ENCODE peak calls at places on chromosomes 13 and 19, in eight cellular contexts. One of them, this sample, is unnamed.

GRCh38 chr13:75691183-75691582 is 55.1 kb downstream of the LMO7 start:
- DNase-seq in ovary: no peak
- DNase-seq in A549: peak
- DNase-seq in upper lobe of left lung: no peak
- DNase-seq in K562: no peak
- DNase-seq in tibial nerve: no peak
- DNase-seq in SK-N-SH: no peak
- DNase-seq in suprapubic skin: no peak
- DNase-seq in this sample: no peak

GRCh38 chr19:19420570-19421301 is 15.3 kb downstream of the GATAD2A start:
- DNase-seq in A549: no peak
- DNase-seq in upper lobe of left lung: no peak
- DNase-seq in SK-N-SH: no peak
- DNase-seq in ovary: no peak
- DNase-seq in suprapubic skin: no peak
- DNase-seq in tibial nerve: no peak
- DNase-seq in K562: no peak
- DNase-seq in this sample: no peak

GRCh38 chr13:33107403-33107760 is 91.2 kb downstream of the KL start:
- DNase-seq in A549: no peak
- DNase-seq in suprapubic skin: no peak
- DNase-seq in K562: no peak
- DNase-seq in tibial nerve: no peak
- DNase-seq in upper lobe of left lung: no peak
- DNase-seq in SK-N-SH: no peak
- DNase-seq in ovary: no peak
- DNase-seq in this sample: no peak

GRCh38 chr13:110070046-110070445 is 236.9 kb downstream of the COL4A1 start:
- DNase-seq in suprapubic skin: no peak
- DNase-seq in tibial nerve: no peak
- DNase-seq in SK-N-SH: no peak
- DNase-seq in upper lobe of left lung: no peak
- DNase-seq in A549: no peak
- DNase-seq in K562: no peak
- DNase-seq in ovary: no peak
- DNase-seq in this sample: no peak

GRCh38 chr19:7554990-7555864 is 19.7 kb downstream of the PNPLA6 start:
- DNase-seq in upper lobe of left lung: peak
- DNase-seq in tibial nerve: no peak
- DNase-seq in A549: peak
- DNase-seq in SK-N-SH: peak
- DNase-seq in ovary: peak
- DNase-seq in suprapubic skin: no peak
- DNase-seq in K562: peak
- DNase-seq in this sample: no peak

GRCh38 chr13:92187378-92187989 is 789.1 kb downstream of the GPC5 start:
- DNase-seq in ovary: no peak
- DNase-seq in tibial nerve: no peak
- DNase-seq in suprapubic skin: no peak
- DNase-seq in SK-N-SH: peak
- DNase-seq in upper lobe of left lung: no peak
- DNase-seq in K562: peak
- DNase-seq in A549: peak
- DNase-seq in this sample: no peak

GRCh38 chr19:16470911-16471811 is 609 bp downstream of the EPS15L1 start:
- DNase-seq in suprapubic skin: no peak
- DNase-seq in A549: no peak
- DNase-seq in tibial nerve: no peak
- DNase-seq in upper lobe of left lung: no peak
- DNase-seq in ovary: no peak
- DNase-seq in K562: peak
- DNase-seq in SK-N-SH: no peak
- DNase-seq in this sample: no peak

GRCh38 chr13:24254151-24254810 is 55.1 kb upstream of the C1QTNF9 start:
- DNase-seq in ovary: no peak
- DNase-seq in suprapubic skin: no peak
- DNase-seq in upper lobe of left lung: no peak
- DNase-seq in A549: no peak
- DNase-seq in K562: no peak
- DNase-seq in tibial nerve: no peak
- DNase-seq in SK-N-SH: no peak
- DNase-seq in this sample: no peak

GRCh38 chr19:31938675-31939074 is 406.7 kb upstream of the ZNF507 start:
- DNase-seq in A549: no peak
- DNase-seq in ovary: no peak
- DNase-seq in upper lobe of left lung: no peak
- DNase-seq in SK-N-SH: no peak
- DNase-seq in suprapubic skin: no peak
- DNase-seq in tibial nerve: no peak
- DNase-seq in K562: no peak
- DNase-seq in this sample: no peak

GRCh38 chr13:69769637-69770036 is 338.0 kb upstream of the ATXN8OS start:
- DNase-seq in upper lobe of left lung: no peak
- DNase-seq in K562: no peak
- DNase-seq in SK-N-SH: no peak
- DNase-seq in suprapubic skin: no peak
- DNase-seq in A549: no peak
- DNase-seq in ovary: no peak
- DNase-seq in tibial nerve: no peak
- DNase-seq in this sample: no peak

GRCh38 chr13:43364210-43365041 is 341.0 kb downstream of the DNAJC15 start:
- DNase-seq in suprapubic skin: no peak
- DNase-seq in tibial nerve: no peak
- DNase-seq in A549: no peak
- DNase-seq in upper lobe of left lung: no peak
- DNase-seq in ovary: no peak
- DNase-seq in SK-N-SH: no peak
- DNase-seq in K562: no peak
- DNase-seq in this sample: no peak

DNA sequence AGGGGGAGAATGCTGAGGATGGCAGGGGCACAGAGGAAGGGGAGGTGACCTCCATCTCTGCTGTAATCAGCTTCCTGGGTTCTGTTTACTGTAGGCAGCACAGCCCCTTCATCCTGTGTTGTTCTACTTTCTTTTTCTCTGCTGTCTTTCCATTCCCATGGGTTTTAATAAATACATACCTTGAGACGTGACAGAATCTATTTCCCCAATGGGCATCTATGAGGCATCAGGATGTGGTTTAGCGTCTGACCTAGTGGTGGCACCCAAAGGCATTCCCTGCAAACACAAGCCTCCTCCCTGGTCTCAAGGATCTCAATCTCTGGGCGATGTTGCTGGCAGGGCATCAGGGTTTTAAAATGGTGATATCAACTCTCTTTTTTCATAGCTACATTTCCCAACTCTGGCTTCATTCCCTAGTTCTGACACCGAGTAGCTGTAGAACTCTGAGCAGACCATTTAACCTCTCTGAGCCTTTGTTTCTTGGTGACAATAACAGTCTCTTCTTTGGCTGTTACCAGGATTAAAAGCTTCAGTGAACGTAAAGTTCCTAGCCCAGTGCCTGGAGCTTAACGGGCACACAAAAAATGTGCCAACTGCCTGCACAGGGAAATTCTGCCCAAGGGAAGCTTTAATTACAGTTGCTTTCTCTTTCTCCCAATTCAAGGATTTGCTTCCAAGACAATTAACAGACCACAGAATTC is 60.9 kb downstream of the ALOX5AP start:
- DNase-seq in ovary: no peak
- DNase-seq in K562: no peak
- DNase-seq in SK-N-SH: no peak
- DNase-seq in tibial nerve: no peak
- DNase-seq in suprapubic skin: no peak
- DNase-seq in upper lobe of left lung: no peak
- DNase-seq in A549: peak
- DNase-seq in this sample: no peak
- H3K4me3 ChIP-seq in ovary: no peak
- H3K4me3 ChIP-seq in K562: no peak
- H3K4me3 ChIP-seq in SK-N-SH: no peak
- H3K4me3 ChIP-seq in tibial nerve: no peak
- H3K4me3 ChIP-seq in suprapubic skin: peak
- H3K4me3 ChIP-seq in upper lobe of left lung: peak
- H3K4me3 ChIP-seq in A549: no peak
- H3K4me3 ChIP-seq in this sample: no peak

GRCh38 chr13:27309967-27310598 is 39.5 kb downstream of the RASL11A start:
- DNase-seq in SK-N-SH: no peak
- DNase-seq in upper lobe of left lung: no peak
- DNase-seq in tibial nerve: no peak
- DNase-seq in A549: no peak
- DNase-seq in suprapubic skin: no peak
- DNase-seq in ovary: no peak
- DNase-seq in K562: no peak
- DNase-seq in this sample: no peak
- TF ChIP-seq EP300 in SK-N-SH: no peak
- TF ChIP-seq EP300 in upper lobe of left lung: no peak
- TF ChIP-seq EP300 in tibial nerve: no peak
- TF ChIP-seq EP300 in A549: no peak
- TF ChIP-seq EP300 in suprapubic skin: no peak
- TF ChIP-seq EP300 in ovary: no peak
- TF ChIP-seq EP300 in K562: no peak
- TF ChIP-seq EP300 in this sample: no peak

DNA sequence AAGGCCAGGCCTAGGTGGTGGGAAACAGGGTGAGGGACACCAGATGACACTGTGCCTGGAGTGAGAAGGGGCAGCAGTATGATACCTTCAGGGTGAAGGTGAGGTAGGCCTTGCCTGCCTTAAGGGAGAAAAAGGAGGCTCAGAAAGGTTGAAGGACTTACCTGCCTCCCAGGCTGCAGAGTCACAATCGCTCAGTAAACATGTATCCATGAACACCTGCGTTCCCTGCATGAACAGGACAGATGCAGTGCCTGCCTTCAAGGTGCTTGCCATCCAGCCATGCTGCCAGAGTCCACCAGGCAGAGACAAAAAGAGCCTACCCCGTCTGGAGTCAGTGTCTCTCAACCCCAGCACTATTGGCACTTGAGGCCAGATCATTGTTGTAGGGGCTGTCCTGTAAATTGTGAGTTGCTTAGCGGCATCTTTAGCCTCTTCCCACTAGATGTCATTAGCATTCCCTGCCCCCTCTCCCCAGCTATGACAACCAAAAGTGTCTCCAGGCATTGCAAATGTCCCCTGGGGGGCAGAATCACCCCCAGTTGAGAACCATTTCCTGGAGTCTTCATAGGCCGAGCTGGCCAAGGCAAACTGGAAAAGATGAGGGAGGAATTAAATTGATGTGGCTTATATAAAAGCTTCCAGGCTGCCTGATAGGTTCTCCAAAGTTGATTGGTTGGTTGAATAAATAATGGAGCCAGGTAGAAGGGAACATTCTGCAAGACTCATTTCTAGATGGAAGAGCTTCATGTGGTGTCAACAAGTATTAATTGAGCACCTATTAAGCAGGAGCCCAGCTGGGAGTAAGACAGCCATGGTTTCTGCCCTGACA is 1.7 kb downstream of the MAP3K10 start:
- DNase-seq in suprapubic skin: no peak
- DNase-seq in upper lobe of left lung: no peak
- DNase-seq in A549: no peak
- DNase-seq in ovary: no peak
- DNase-seq in K562: no peak
- DNase-seq in tibial nerve: no peak
- DNase-seq in SK-N-SH: no peak
- DNase-seq in this sample: no peak
- H3K4me3 ChIP-seq in suprapubic skin: peak
- H3K4me3 ChIP-seq in upper lobe of left lung: no peak
- H3K4me3 ChIP-seq in A549: no peak
- H3K4me3 ChIP-seq in ovary: no peak
- H3K4me3 ChIP-seq in K562: no peak
- H3K4me3 ChIP-seq in tibial nerve: no peak
- H3K4me3 ChIP-seq in SK-N-SH: peak
- H3K4me3 ChIP-seq in this sample: peak

GRCh38 chr13:113906566-113906965 is 42.7 kb upstream of the GAS6 start:
- DNase-seq in SK-N-SH: no peak
- DNase-seq in suprapubic skin: no peak
- DNase-seq in upper lobe of left lung: peak
- DNase-seq in K562: no peak
- DNase-seq in A549: no peak
- DNase-seq in ovary: no peak
- DNase-seq in tibial nerve: no peak
- DNase-seq in this sample: peak

GRCh38 chr13:113904411-113904810 is 40.5 kb upstream of the GAS6 start:
- DNase-seq in tibial nerve: no peak
- DNase-seq in SK-N-SH: no peak
- DNase-seq in suprapubic skin: peak
- DNase-seq in ovary: no peak
- DNase-seq in upper lobe of left lung: no peak
- DNase-seq in K562: peak
- DNase-seq in A549: peak
- DNase-seq in this sample: peak

GRCh38 chr13:113905942-113906341 is 42.1 kb upstream of the GAS6 start:
- DNase-seq in ovary: no peak
- DNase-seq in suprapubic skin: no peak
- DNase-seq in K562: no peak
- DNase-seq in A549: no peak
- DNase-seq in tibial nerve: no peak
- DNase-seq in SK-N-SH: no peak
- DNase-seq in upper lobe of left lung: peak
- DNase-seq in this sample: peak

GRCh38 chr13:113905018-113905417 is 41.1 kb upstream of the GAS6 start:
- DNase-seq in A549: no peak
- DNase-seq in ovary: no peak
- DNase-seq in SK-N-SH: no peak
- DNase-seq in upper lobe of left lung: no peak
- DNase-seq in suprapubic skin: no peak
- DNase-seq in tibial nerve: no peak
- DNase-seq in K562: no peak
- DNase-seq in this sample: peak

DNA sequence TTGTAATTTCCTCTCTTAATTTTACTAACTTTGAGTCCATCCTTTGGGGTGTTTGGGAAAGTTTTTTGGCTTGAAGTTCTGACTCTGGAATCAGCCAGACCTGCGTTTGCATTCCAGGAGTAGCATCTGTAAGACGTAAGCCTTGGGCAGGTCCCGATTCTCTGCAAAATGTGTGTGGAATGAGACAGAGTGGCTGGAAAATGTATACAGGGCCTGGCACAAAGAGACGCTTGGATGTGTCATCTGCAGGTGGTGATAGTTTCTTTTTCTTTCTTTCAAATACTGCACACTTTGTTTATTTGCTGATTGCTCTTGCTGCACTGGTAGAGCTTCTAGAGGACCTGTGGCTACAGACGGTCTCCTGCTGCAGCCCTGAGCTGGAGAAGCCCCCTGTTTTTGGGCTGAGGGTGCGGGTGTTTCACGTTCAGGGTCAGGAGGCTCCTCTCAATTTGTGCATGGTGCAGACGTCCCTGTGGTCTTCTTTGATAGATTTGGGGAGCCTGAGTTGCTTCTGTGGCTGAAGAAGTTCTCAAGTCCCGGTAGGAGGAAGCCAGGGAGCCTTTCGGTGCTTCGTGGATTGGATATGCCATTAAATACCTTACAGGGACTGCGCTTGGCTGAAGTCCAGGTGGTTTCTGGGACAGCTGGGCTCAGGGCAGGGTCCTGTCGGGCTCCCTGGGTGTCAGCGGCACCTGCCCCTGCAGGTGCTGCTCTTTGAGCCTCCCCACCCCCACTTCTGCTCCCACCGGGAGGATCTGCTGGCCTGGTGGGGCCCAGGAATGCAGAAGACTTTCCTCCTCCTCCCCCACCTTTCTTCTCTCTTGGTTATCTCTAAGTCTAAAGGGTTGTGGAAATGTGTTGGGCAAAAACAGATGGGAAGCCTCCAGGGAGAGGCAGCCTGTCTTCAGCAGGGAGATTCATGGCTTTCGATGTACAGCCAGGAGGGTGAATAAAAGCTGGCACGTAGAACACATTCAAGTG is 44.1 kb upstream of the GAS6 start:
- DNase-seq in SK-N-SH: no peak
- DNase-seq in tibial nerve: no peak
- DNase-seq in suprapubic skin: no peak
- DNase-seq in ovary: no peak
- DNase-seq in upper lobe of left lung: no peak
- DNase-seq in K562: no peak
- DNase-seq in A549: no peak
- DNase-seq in this sample: peak
- TF ChIP-seq EP300 in SK-N-SH: peak
- TF ChIP-seq EP300 in tibial nerve: peak
- TF ChIP-seq EP300 in suprapubic skin: no peak
- TF ChIP-seq EP300 in ovary: no peak
- TF ChIP-seq EP300 in upper lobe of left lung: no peak
- TF ChIP-seq EP300 in K562: no peak
- TF ChIP-seq EP300 in A549: no peak
- TF ChIP-seq EP300 in this sample: no peak

This sample was measured in stomach.